ENCODE peak calls at places on chromosomes 3 and 15, in five cellular contexts. L, S, D, R and V are unnamed samples.
A peak's percentile ranks its signal among the peaks of the same experiment; 100 is the strongest.

GRCh38 chr3:113245775-113246174 is 34.4 kb downstream of the BOC start:
- DNase-seq in S (no peak), L (no peak), R (peak; percentile 70), D (no peak), V (no peak)

GRCh38 chr3:134710313-134710680 is 59.5 kb upstream of the KY start:
- DNase-seq in S (no peak), L (no peak), R (no peak), D (no peak), V (no peak)

GRCh38 chr3:54506603-54507002 is 384.3 kb downstream of the CACNA2D3 start:
- DNase-seq in D (no peak), S (no peak), R (no peak), L (no peak), V (no peak)

GRCh38 chr3:48885753-48886152 is 12.9 kb downstream of the SLC25A20 start:
- DNase-seq in D (no peak), R (no peak), S (no peak), L (no peak), V (no peak)

GRCh38 chr3:169760479-169760878 is 4.4 kb downstream of the TERC start:
- DNase-seq in D (no peak), S (no peak), R (no peak), L (no peak), V (no peak)

GRCh38 chr3:65785065-65785645 is 253.6 kb downstream of the MAGI1 start:
- DNase-seq in R (no peak), S (no peak), D (no peak), L (no peak), V (no peak)

GRCh38 chr3:114081022-114081421 is 24.5 kb downstream of the QTRT2 start:
- DNase-seq in D (no peak), L (no peak), R (no peak), S (no peak), V (no peak)

GRCh38 chr15:78810377-78811123 is 714 bp downstream of the ADAMTS7 start:
- DNase-seq in R (peak; percentile 85), D (peak; percentile 81), S (peak; percentile 67), L (peak; percentile 49), V (no peak)

GRCh38 chr3:163468531-163469335 is 1609.6 kb downstream of the SI start:
- DNase-seq in L (no peak), R (no peak), S (no peak), D (no peak), V (no peak)

GRCh38 chr3:188389711-188390346 is 235.9 kb downstream of the LPP start:
- DNase-seq in D (peak; percentile 81), S (no peak), L (no peak), R (peak; percentile 62), V (no peak)

GRCh38 chr3:159128628-159129027 is 326.8 kb downstream of the MFSD1 start:
- DNase-seq in R (no peak), S (no peak), D (no peak), L (no peak), V (no peak)

GRCh38 chr3:23921052-23921511 is 4.2 kb downstream of the RPL15 start:
- DNase-seq in D (no peak), R (no peak), S (no peak), L (no peak), V (no peak)

GRCh38 chr3:112120485-112120836 is 12.6 kb downstream of the GCSAM start:
- DNase-seq in L (no peak), S (no peak), D (no peak), R (no peak), V (no peak)

GRCh38 chr3:135549928-135550327 is 415.6 kb upstream of the PPP2R3A start:
- DNase-seq in S (no peak), L (no peak), R (no peak), D (no peak), V (no peak)

GRCh38 chr15:69718445-69718844 is 265.8 kb downstream of the RPLP1 start:
- DNase-seq in D (no peak), R (no peak), S (no peak), L (no peak), V (no peak)

GRCh38 chr15:63234479-63234878 is 42.9 kb upstream of the APH1B start:
- DNase-seq in D (no peak), L (peak; percentile 38), S (peak; percentile 63), R (peak; percentile 57), V (peak; percentile 44)

GRCh38 chr3:168086541-168087260 is 9.0 kb downstream of the GOLIM4 start:
- DNase-seq in D (no peak), S (no peak), L (no peak), R (no peak), V (no peak)

GRCh38 chr3:124174463-124174862 is 182.5 kb upstream of the ROPN1 start:
- DNase-seq in R (peak; percentile 39), L (peak; percentile 47), D (no peak), S (no peak), V (no peak)

GRCh38 chr15:74598126-74598842 is 17.4 kb upstream of the CLK3 start:
- DNase-seq in D (peak; percentile 96), S (peak; percentile 96), L (peak; percentile 93), R (peak; percentile 97), V (peak; percentile 93)
- TF ChIP-seq POLR2A in D (no peak), S (no peak), L (peak; percentile 92), R (peak; percentile 92), V (peak; percentile 48)

GRCh38 chr3:191952186-191952585 is 491.2 kb downstream of the PYDC2 start:
- DNase-seq in S (no peak), D (peak; percentile 58), L (no peak), R (no peak), V (no peak)

DNA sequence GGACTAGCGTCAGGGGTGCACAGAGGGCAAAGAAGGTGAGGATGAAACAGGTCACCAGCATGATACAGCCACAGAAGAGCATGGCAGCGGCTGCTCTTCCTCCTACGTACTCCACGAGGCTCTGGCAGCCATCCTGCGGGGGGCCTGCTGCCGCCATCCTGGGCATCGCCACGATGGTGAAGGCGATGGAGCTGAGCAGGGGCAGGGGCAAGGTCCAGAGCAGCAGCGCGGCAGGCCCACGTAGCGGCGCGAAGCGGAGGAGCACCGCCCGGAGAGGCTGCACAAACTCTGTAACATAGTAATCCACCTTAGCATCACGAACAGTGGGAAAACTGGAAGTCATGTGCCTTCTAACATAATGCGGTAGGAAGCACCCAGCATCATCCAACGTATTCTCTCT is 491.6 kb downstream of the PYDC2 start:
- DNase-seq in R (no peak), S (no peak), L (no peak), D (peak; percentile 72), V (no peak)
- H3K36me3 ChIP-seq in R (no peaks in the 10 kb centered on the region), S (no peaks in the 10 kb centered on the region), L (no peaks in the 10 kb centered on the region), D (no peaks in the 10 kb centered on the region), V (no peaks in the 10 kb centered on the region)

GRCh38 chr3:133038089-133038730 is at the start of gene TMEM108:
- DNase-seq in D (peak; percentile 81), S (peak; percentile 81), L (peak; percentile 72), R (peak; percentile 84), V (peak; percentile 71)
- TF ChIP-seq POLR2A in D (no peak), S (no peak), L (no peak), R (no peak), V (no peak)

GRCh38 chr3:177037241-177037640 is 160.0 kb downstream of the TBL1XR1 start:
- DNase-seq in D (no peak), L (no peak), R (no peak), S (no peak), V (no peak)
- H3K36me3 ChIP-seq in D (no peaks in the 10 kb centered on the region), L (no peaks in the 10 kb centered on the region), R (peaks cover 60% of the 10 kb centered on the region), S (peaks cover 38% of the 10 kb centered on the region), V (no peaks in the 10 kb centered on the region)